ENCODE peak calls at places on chromosome 14, in six cellular contexts. F is pancreas, J is A673, G is fibroblast of villous mesenchyme, X is tibial artery, T is NT2/D1. Y is an unnamed sample.

GRCh38 chr14:54683882-54684794 is 117.2 kb downstream of the SAMD4A start:
- DNase-seq in X (peak), G (peak), F (no peak), J (peak), T (no peak), Y (peak)

GRCh38 chr14:80974338-80975078 is 19.1 kb downstream of the TSHR start:
- DNase-seq in X (no peak), F (no peak), G (no peak), T (no peak), J (peak), Y (no peak)

GRCh38 chr14:94485944-94486841 is 10.2 kb upstream of the SERPINA9 start:
- DNase-seq in X (peak), G (peak), T (peak), J (peak), F (peak), Y (no peak)

GRCh38 chr14:73752297-73752992 is 38.3 kb upstream of the PNMA1 start:
- DNase-seq in X (peak), G (peak), T (no peak), J (peak), F (no peak), Y (no peak)

GRCh38 chr14:102731101-102731870 is 46.0 kb upstream of the TRAF3 start:
- DNase-seq in J (no peak), F (no peak), G (no peak), X (no peak), T (no peak), Y (no peak)

GRCh38 chr14:68795602-68796417 is 2.9 kb upstream of the ZFP36L1 start:
- DNase-seq in G (peak), X (peak), F (peak), T (no peak), J (peak), Y (peak)

GRCh38 chr14:49853572-49854375 is 1.2 kb upstream of the NEMF start:
- DNase-seq in F (peak), J (peak), G (peak), X (peak), T (no peak), Y (peak)

GRCh38 chr14:102799684-102800562 is 22.7 kb downstream of the TRAF3 start:
- DNase-seq in X (peak), T (no peak), F (no peak), G (peak), J (no peak), Y (no peak)

GRCh38 chr14:34475163-34475562 is 13.1 kb upstream of the SPTSSA start:
- DNase-seq in J (no peak), T (no peak), G (no peak), F (no peak), X (no peak), Y (no peak)